ENCODE peak calls at places on chromosome 2, in nine cellular contexts. I is adrenal gland; U is A549; J is choroid plexus epithelial cell; B is left ventricle myocardium inferior; L is Peyer's patch; X is CD4-positive, CD25-positive, alpha-beta regulatory T cell; A is A673; S is fibroblast of mammary gland. K is an unnamed sample.

GRCh38 chr2:194603429-194603828 is 1053.6 kb upstream of the SLC39A10 start:
- DNase-seq in I (no peak), U (no peak), J (no peak), B (no peak), L (no peak), X (no peak), A (no peak), S (no peak), K (no peak)

GRCh38 chr2:202344178-202344577 is 31.9 kb upstream of the BMPR2 start:
- DNase-seq in I (no peak), U (no peak), J (peak; percentile 15), B (no peak), L (no peak), X (no peak), A (no peak), S (no peak), K (no peak)

GRCh38 chr2:11899264-11899818 is 152.9 kb downstream of the LPIN1 start:
- DNase-seq in I (peak; percentile 12), U (no peak), J (peak; percentile 67), B (no peak), L (no peak), X (no peak), A (no peak), S (peak; percentile 88), K (peak; percentile 29)

GRCh38 chr2:72919414-72920316 is 2.3 kb downstream of the EMX1 start:
- DNase-seq in I (no peak), U (no peak), J (no peak), B (no peak), L (peak; percentile 41), X (no peak), A (peak; percentile 55), S (no peak), K (no peak)

GRCh38 chr2:25337276-25337675 is 4.4 kb downstream of the DNMT3A start:
- DNase-seq in I (no peak), U (no peak), J (no peak), B (no peak), L (no peak), X (no peak), A (no peak), S (no peak), K (no peak)

GRCh38 chr2:79984476-79984875 is 320.1 kb downstream of the LRRTM1 start:
- DNase-seq in I (no peak), U (no peak), J (no peak), B (no peak), L (no peak), X (no peak), A (no peak), S (peak; percentile 18), K (no peak)

GRCh38 chr2:101622633-101623521 is 74.6 kb upstream of the MAP4K4 start:
- DNase-seq in I (no peak), U (no peak), J (no peak), B (no peak), L (no peak), X (no peak), A (no peak), S (no peak), K (no peak)

GRCh38 chr2:68796306-68796905 is 61.8 kb downstream of the ARHGAP25 start:
- DNase-seq in I (no peak), U (no peak), J (peak; percentile 18), B (no peak), L (no peak), X (no peak), A (peak; percentile 15), S (peak; percentile 14), K (no peak)

GRCh38 chr2:19748073-19748375 is 153.8 kb downstream of the TTC32 start:
- DNase-seq in I (no peak), U (no peak), J (no peak), B (no peak), L (no peak), X (no peak), A (no peak), S (no peak), K (no peak)

GRCh38 chr2:6780765-6781274 is 84.9 kb downstream of the CMPK2 start:
- DNase-seq in I (peak; percentile 59), U (no peak), J (peak; percentile 60), B (peak; percentile 55), L (peak; percentile 51), X (no peak), A (peak; percentile 89), S (peak; percentile 9), K (no peak)

GRCh38 chr2:220789961-220790360 is 782.1 kb downstream of the EPHA4 start:
- DNase-seq in I (no peak), U (no peak), J (peak; percentile 41), B (no peak), L (no peak), X (no peak), A (no peak), S (peak; percentile 57), K (peak; percentile 34)

GRCh38 chr2:149857344-149857743 is 269.8 kb upstream of the MMADHC start:
- DNase-seq in I (no peak), U (no peak), J (peak; percentile 42), B (no peak), L (no peak), X (no peak), A (no peak), S (peak; percentile 60), K (no peak)

GRCh38 chr2:67733517-67733916 is 329.3 kb downstream of the C1D start:
- DNase-seq in I (peak; percentile 45), U (peak; percentile 21), J (peak; percentile 49), B (no peak), L (no peak), X (no peak), A (peak; percentile 73), S (peak; percentile 19), K (no peak)

GRCh38 chr2:132645943-132646804 is 23.8 kb downstream of the LYPD1 start:
- DNase-seq in I (peak; percentile 3), U (no peak), J (no peak), B (no peak), L (no peak), X (no peak), A (no peak), S (no peak), K (no peak)

GRCh38 chr2:96091711-96092579 is 24.4 kb downstream of the ADRA2B start:
- DNase-seq in I (no peak), U (no peak), J (no peak), B (peak; percentile 14), L (peak; percentile 43), X (no peak), A (no peak), S (no peak), K (no peak)

GRCh38 chr2:199982444-199982843 is 27.1 kb downstream of the MAIP1 start:
- DNase-seq in I (no peak), U (no peak), J (no peak), B (no peak), L (no peak), X (no peak), A (no peak), S (no peak), K (no peak)

GRCh38 chr2:199979398-199979797 is 24.0 kb downstream of the MAIP1 start:
- DNase-seq in I (no peak), U (no peak), J (no peak), B (no peak), L (no peak), X (no peak), A (no peak), S (no peak), K (no peak)

GRCh38 chr2:199977984-199978415 is 22.6 kb downstream of the MAIP1 start:
- DNase-seq in I (no peak), U (no peak), J (peak; percentile 81), B (no peak), L (peak; percentile 63), X (no peak), A (no peak), S (peak; percentile 88), K (peak; percentile 44)

GRCh38 chr2:199983534-199983933 is 28.2 kb downstream of the MAIP1 start:
- DNase-seq in I (no peak), U (no peak), J (no peak), B (no peak), L (no peak), X (no peak), A (no peak), S (no peak), K (no peak)

GRCh38 chr2:199979841-199980628 is 24.7 kb downstream of the MAIP1 start:
- DNase-seq in I (peak; percentile 94), U (peak; percentile 41), J (peak; percentile 87), B (peak; percentile 84), L (peak; percentile 93), X (peak; percentile 67), A (peak; percentile 83), S (peak; percentile 86), K (peak; percentile 61)
- H3K4me3 ChIP-seq in I (no peak overlapping the region), U (no peak overlapping the region), J (peak overlapping the region; percentile 45), B (peak overlapping the region; percentile 37), L (peak overlapping the region; percentile 5), X (no peak overlapping the region), A (no peak overlapping the region), S (peak overlapping the region; percentile 33), K (no peak overlapping the region)

DNA sequence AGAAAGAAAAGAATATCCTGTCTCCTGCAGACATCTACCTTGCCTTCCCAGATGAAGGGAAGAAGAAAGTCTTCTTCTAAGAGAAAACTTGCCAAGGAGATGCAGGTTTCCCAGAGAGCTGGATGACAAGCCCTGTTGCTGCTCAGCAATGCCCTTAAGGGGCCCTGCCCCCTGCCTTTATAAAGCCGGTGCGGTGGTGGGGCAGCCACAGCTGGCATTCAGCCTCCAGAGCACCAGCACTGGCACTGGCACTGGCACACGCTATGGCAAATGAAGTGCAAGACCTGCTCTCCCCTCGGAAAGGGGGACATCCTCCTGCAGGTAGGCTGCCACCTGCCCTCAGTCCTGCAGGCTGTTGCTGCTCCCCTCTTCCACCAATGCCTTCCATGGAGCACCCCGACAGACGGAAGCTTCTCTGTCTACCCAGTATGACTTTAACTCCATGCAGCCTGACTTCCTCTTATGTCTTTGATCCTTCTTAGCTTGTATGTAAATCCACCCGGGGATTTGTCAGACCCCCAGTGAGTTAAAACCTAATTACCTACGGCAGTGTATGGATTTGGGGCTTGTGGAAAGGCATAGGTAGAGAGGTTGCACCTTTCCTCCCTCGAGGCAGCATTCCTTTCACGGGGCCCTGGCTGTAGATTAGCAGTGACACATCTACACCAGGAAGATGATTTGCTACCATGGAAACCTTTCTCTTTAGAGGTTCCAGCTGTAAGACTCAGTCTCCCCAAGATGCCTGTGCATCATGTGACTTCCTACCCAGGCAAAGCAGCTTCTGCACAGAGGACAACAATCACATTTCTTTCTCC is at the start of gene DAPL1:
- DNase-seq in I (peak; percentile 63), U (no peak), J (no peak), B (no peak), L (no peak), X (no peak), A (peak; percentile 55), S (no peak), K (no peak)
- H3K4me3 ChIP-seq in I (no peak within 1 kb of the TSS), U (no peak within 1 kb of the TSS), J (no peak within 1 kb of the TSS), B (no peak within 1 kb of the TSS), L (no peak within 1 kb of the TSS), X (no peak within 1 kb of the TSS), A (peak within 1 kb of the TSS; percentile 31), S (no peak within 1 kb of the TSS), K (no peak within 1 kb of the TSS)

GRCh38 chr2:105395691-105396090 is 3.2 kb downstream of the FHL2 start:
- DNase-seq in I (no peak), U (no peak), J (peak; percentile 40), B (no peak), L (no peak), X (no peak), A (no peak), S (no peak), K (no peak)
- H3K4me3 ChIP-seq in I (no peak overlapping the region), U (no peak overlapping the region), J (peak overlapping the region; percentile 100), B (no peak overlapping the region), L (peak overlapping the region; percentile 13), X (no peak overlapping the region), A (no peak overlapping the region), S (peak overlapping the region; percentile 100), K (peak overlapping the region; percentile 65)

DNA sequence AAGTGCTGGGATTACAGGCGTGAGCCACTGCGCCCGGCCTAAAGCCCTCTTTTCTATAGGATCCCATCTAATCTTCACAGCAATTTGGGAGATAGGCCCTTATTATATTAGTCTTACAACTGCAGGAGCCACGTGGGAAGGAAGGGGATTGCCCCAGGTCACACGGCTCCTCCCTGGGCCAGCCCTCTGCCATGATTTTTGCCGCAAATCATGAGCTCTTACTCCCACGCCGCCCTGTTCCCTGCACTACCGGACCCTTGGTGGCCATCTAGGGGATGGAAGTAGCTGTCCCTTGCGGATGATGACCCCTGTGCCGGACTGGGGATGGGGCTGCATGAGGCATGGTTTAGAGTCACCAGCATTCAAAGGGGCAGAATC is 28.4 kb upstream of the PTMA start:
- DNase-seq in I (no peak), U (no peak), J (no peak), B (no peak), L (no peak), X (no peak), A (no peak), S (no peak), K (no peak)
- H3K4me3 ChIP-seq in I (no peak overlapping the region), U (no peak overlapping the region), J (no peak overlapping the region), B (no peak overlapping the region), L (peak overlapping the region; percentile 63), X (no peak overlapping the region), A (no peak overlapping the region), S (no peak overlapping the region), K (no peak overlapping the region)